ENCODE peak calls at places on chromosome 11, in eight cellular contexts. S is COR-L47, I is NCI-H1092, O is HT1080, D is tibial artery, F is body of pancreas, N is T-helper 2 cell, V is omental fat pad. Q is an unnamed sample.
A peak's percentile ranks its signal among the peaks of the same experiment; 100 is the strongest.

GRCh38 chr11:113121746-113122145 is 160.5 kb downstream of the NCAM1 start:
- DNase-seq in S (no peak), I (no peak), O (no peak), D (no peak), F (no peak), N (no peak), V (no peak), Q (no peak)

GRCh38 chr11:71435278-71435951 is 12.8 kb downstream of the DHCR7 start:
- DNase-seq in S (no peak), I (no peak), O (no peak), D (no peak), F (no peak), N (no peak), V (no peak), Q (no peak)

GRCh38 chr11:94309757-94310156 is 5.4 kb downstream of the IZUMO1R start:
- DNase-seq in S (no peak), I (no peak), O (peak; percentile 13), D (no peak), F (no peak), N (no peak), V (no peak), Q (no peak)

GRCh38 chr11:1160231-1161101 is 2.7 kb downstream of the MUC5AC start:
- DNase-seq in S (no peak), I (no peak), O (no peak), D (peak; percentile 59), F (no peak), N (no peak), V (no peak), Q (no peak)

GRCh38 chr11:45384711-45385241 is 98.6 kb upstream of the SYT13 start:
- DNase-seq in S (no peak), I (no peak), O (no peak), D (no peak), F (no peak), N (no peak), V (no peak), Q (no peak)

GRCh38 chr11:129728571-129728970 is 87.1 kb upstream of the TMEM45B start:
- DNase-seq in S (peak; percentile 49), I (peak; percentile 48), O (no peak), D (no peak), F (peak; percentile 13), N (no peak), V (no peak), Q (no peak)

GRCh38 chr11:128226106-128226716 is 361.1 kb downstream of the ETS1 start:
- DNase-seq in S (no peak), I (no peak), O (no peak), D (no peak), F (no peak), N (peak; percentile 19), V (no peak), Q (no peak)

GRCh38 chr11:18036456-18036855 is 9.6 kb downstream of the TPH1 start:
- DNase-seq in S (no peak), I (no peak), O (no peak), D (no peak), F (no peak), N (no peak), V (no peak), Q (no peak)